ENCODE peak calls at places on chromosomes 13 and 19, in eight cellular contexts. J is hepatocyte, D is ascending aorta, H is HCT116, Z is uterus, N is PC-3, O is cardiac muscle cell, Y is pancreas. C is an unnamed sample.

GRCh38 chr19:11345122-11345752 is 831 bp downstream of the TMEM205 start:
- DNase-seq in Y (peak; percentile 47), Z (no peak), D (no peak), O (no peak), H (no peak), J (peak; percentile 32), N (peak; percentile 63), C (peak; percentile 33)

GRCh38 chr19:38932425-38933179 is 1.9 kb downstream of the MRPS12 start:
- DNase-seq in D (no peak), J (no peak), N (peak; percentile 6), Z (no peak), O (peak; percentile 61), Y (peak; percentile 36), H (peak; percentile 26), C (peak; percentile 29)

GRCh38 chr13:43924549-43925245 is 45.0 kb downstream of the LACC1 start:
- DNase-seq in D (no peak), O (no peak), H (no peak), J (no peak), Y (no peak), N (no peak), Z (no peak), C (no peak)

GRCh38 chr19:6476155-6476895 is 5.3 kb downstream of the DENND1C start:
- DNase-seq in H (peak; percentile 54), D (no peak), J (peak; percentile 96), Z (peak; percentile 31), Y (peak; percentile 85), O (peak; percentile 49), N (peak; percentile 68), C (peak; percentile 96)

GRCh38 chr13:104357672-104358314 is 1291.6 kb upstream of the SLC10A2 start:
- DNase-seq in O (no peak), D (no peak), Y (no peak), J (no peak), N (no peak), Z (no peak), H (no peak), C (no peak)

GRCh38 chr19:43474986-43475705 is 9.7 kb upstream of the LYPD3 start:
- DNase-seq in D (peak; percentile 75), N (peak; percentile 89), H (peak; percentile 88), Y (peak; percentile 96), Z (peak; percentile 92), O (peak; percentile 95), J (peak; percentile 97), C (peak; percentile 92)

GRCh38 chr19:40804783-40805242 is 5.8 kb downstream of the EGLN2 start:
- DNase-seq in Y (no peak), Z (no peak), N (no peak), D (no peak), O (no peak), H (no peak), J (no peak), C (peak; percentile 23)

GRCh38 chr13:80093888-80094287 is 247.0 kb downstream of the SPRY2 start:
- DNase-seq in Y (no peak), J (no peak), O (no peak), D (no peak), Z (no peak), N (no peak), H (no peak), C (no peak)

GRCh38 chr13:101412076-101412475 is 4.2 kb downstream of the NALCN start:
- DNase-seq in N (no peak), O (no peak), D (no peak), J (no peak), Z (no peak), Y (no peak), H (no peak), C (no peak)

GRCh38 chr19:10501971-10502523 is 1.1 kb downstream of the KEAP1 start:
- DNase-seq in O (peak; percentile 44), J (peak; percentile 70), N (peak; percentile 67), D (no peak), H (no peak), Z (peak; percentile 62), Y (peak; percentile 95), C (peak; percentile 76)

GRCh38 chr19:35449347-35450043 is 1.4 kb downstream of the FFAR2 start:
- DNase-seq in H (no peak), J (peak; percentile 66), Z (no peak), N (peak; percentile 9), Y (no peak), O (no peak), D (no peak), C (peak; percentile 61)

GRCh38 chr13:32902898-32903297 is 113.3 kb upstream of the KL start:
- DNase-seq in H (no peak), N (no peak), Y (no peak), O (peak; percentile 73), Z (peak; percentile 39), D (peak; percentile 21), J (no peak), C (peak; percentile 3)

GRCh38 chr13:33351324-33351723 is 65.8 kb upstream of the STARD13 start:
- DNase-seq in J (no peak), Y (no peak), O (peak; percentile 69), Z (no peak), N (peak; percentile 55), H (peak; percentile 27), D (no peak), C (peak; percentile 28)

GRCh38 chr19:36151144-36152051 is 849 bp downstream of the COX7A1 start:
- DNase-seq in O (peak; percentile 18), Z (peak; percentile 68), J (no peak), D (peak; percentile 39), N (no peak), H (no peak), Y (no peak), C (no peak)

GRCh38 chr13:111153977-111154332 is 38.8 kb downstream of the ARHGEF7 start:
- DNase-seq in O (no peak), J (no peak), Z (no peak), N (peak; percentile 23), H (no peak), Y (no peak), D (no peak), C (peak; percentile 67)

GRCh38 chr19:41994521-41994971 is 516 bp upstream of the ATP1A3 start:
- DNase-seq in Z (no peak), Y (no peak), H (no peak), J (no peak), O (no peak), N (no peak), D (no peak), C (no peak)
- H3K4me1 ChIP-seq in Z (no peaks in the 10 kb centered on the region), Y (no peaks in the 10 kb centered on the region), H (peaks cover 4% of the 10 kb centered on the region), J (no peaks in the 10 kb centered on the region), O (peaks cover 6% of the 10 kb centered on the region), N (no peaks in the 10 kb centered on the region), D (peaks cover 6% of the 10 kb centered on the region), C (no peaks in the 10 kb centered on the region)

GRCh38 chr19:55681131-55682087 is 6.4 kb downstream of the EPN1 start:
- DNase-seq in H (no peak), D (no peak), O (no peak), Y (no peak), N (no peak), Z (no peak), J (no peak), C (no peak)

GRCh38 chr19:55679343-55680257 is 4.6 kb downstream of the EPN1 start:
- DNase-seq in N (peak; percentile 92), O (no peak), Y (no peak), J (no peak), H (no peak), D (no peak), Z (no peak), C (peak; percentile 38)

GRCh38 chr19:55677572-55678028 is 2.6 kb downstream of the EPN1 start:
- DNase-seq in D (no peak), J (no peak), N (no peak), Z (no peak), O (no peak), H (no peak), Y (no peak), C (peak; percentile 75)

GRCh38 chr19:55678121-55678671 is 3.2 kb downstream of the EPN1 start:
- DNase-seq in Y (no peak), Z (no peak), D (peak; percentile 41), N (no peak), J (no peak), H (no peak), O (no peak), C (no peak)

DNA sequence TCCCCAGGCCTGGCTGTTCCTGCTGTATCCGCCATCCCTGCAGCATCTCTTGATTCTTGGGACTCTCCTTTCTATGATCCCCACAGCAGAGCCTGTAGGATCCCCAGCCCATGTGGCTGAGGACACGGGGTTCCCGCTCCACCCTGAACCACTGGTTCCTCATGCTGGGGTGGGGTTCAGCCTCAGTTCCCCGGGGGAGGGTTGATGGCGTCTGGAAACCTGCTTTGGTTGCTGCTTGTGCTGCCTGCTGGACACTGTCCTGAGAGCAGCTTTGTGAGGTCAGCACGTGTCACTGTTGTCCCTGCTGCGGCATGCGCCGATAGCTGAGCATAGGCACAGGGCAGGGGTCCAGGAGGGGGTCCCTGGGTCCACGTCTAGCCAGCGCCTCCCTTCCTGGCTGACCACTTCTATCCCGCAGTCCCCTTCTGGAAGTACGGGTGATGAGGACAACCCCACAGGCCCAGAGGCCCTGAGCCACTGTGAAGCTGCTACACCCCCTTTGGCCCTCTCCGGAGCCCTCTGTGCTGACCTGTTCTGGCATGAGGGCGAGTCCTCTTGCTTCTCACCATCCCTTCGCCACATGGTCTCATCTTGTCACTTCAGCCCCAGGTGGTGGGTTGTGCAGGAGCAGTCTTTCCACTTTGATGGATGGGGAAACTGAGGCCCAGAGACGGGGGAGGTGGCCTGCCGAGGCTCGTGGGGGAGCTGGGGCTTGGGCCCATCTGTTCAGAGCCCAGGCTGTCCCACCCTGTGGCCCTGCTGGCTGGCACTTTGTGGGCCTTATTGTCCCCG is 5.5 kb downstream of the EPN1 start:
- DNase-seq in O (no peak), D (no peak), J (no peak), Z (no peak), Y (no peak), N (no peak), H (no peak), C (no peak)
- H3K36me3 ChIP-seq in O (peaks cover 13% of the 10 kb centered on the region), D (peaks cover 79% of the 10 kb centered on the region), J (no peaks in the 10 kb centered on the region), Z (no peaks in the 10 kb centered on the region), Y (peaks cover 12% of the 10 kb centered on the region), N (peaks cover 45% of the 10 kb centered on the region), H (peaks cover 35% of the 10 kb centered on the region), C (peaks cover 23% of the 10 kb centered on the region)

GRCh38 chr13:76296751-76297150 is 589.5 kb downstream of the KCTD12 start:
- DNase-seq in D (no peak), H (no peak), Y (no peak), J (no peak), O (no peak), Z (no peak), N (no peak), C (no peak)
- H3K4me1 ChIP-seq in D (peaks cover 13% of the 10 kb centered on the region), H (no peaks in the 10 kb centered on the region), Y (no peaks in the 10 kb centered on the region), J (no peaks in the 10 kb centered on the region), O (peaks cover 3% of the 10 kb centered on the region), Z (no peaks in the 10 kb centered on the region), N (peaks cover 15% of the 10 kb centered on the region), C (no peaks in the 10 kb centered on the region)

GRCh38 chr13:76973920-76974617 is 17.8 kb upstream of the CLN5 start:
- DNase-seq in O (no peak), H (no peak), D (no peak), Z (no peak), Y (no peak), N (no peak), J (no peak), C (no peak)
- H3K36me3 ChIP-seq in O (no peaks in the 10 kb centered on the region), H (no peaks in the 10 kb centered on the region), D (no peaks in the 10 kb centered on the region), Z (no peaks in the 10 kb centered on the region), Y (no peaks in the 10 kb centered on the region), N (no peaks in the 10 kb centered on the region), J (no peaks in the 10 kb centered on the region), C (no peaks in the 10 kb centered on the region)

GRCh38 chr19:18461471-18461870 is 23.5 kb upstream of the ISYNA1 start:
- DNase-seq in J (no peak), Z (no peak), O (no peak), H (no peak), N (no peak), D (no peak), Y (no peak), C (no peak)
- H3K4me1 ChIP-seq in J (peaks cover 16% of the 10 kb centered on the region), Z (peaks cover 20% of the 10 kb centered on the region), O (no peaks in the 10 kb centered on the region), H (peaks cover 10% of the 10 kb centered on the region), N (peaks cover 38% of the 10 kb centered on the region), D (peaks cover 63% of the 10 kb centered on the region), Y (peaks cover 14% of the 10 kb centered on the region), C (peaks cover 5% of the 10 kb centered on the region)